ENCODE peak calls at places on chromosome 3, in seven cellular contexts. A, M, Y, P, I, S and E are unnamed samples.

GRCh38 chr3:32733631-32734229 is 48.7 kb downstream of the CNOT10 start:
- DNase-seq in I (peak), A (peak), M (peak), S (no peak), Y (peak), P (no peak), E (peak)

GRCh38 chr3:20043398-20043797 is 3.2 kb downstream of the KAT2B start:
- DNase-seq in Y (no peak), M (no peak), A (no peak), S (peak), I (peak), P (peak), E (no peak)

GRCh38 chr3:77668398-77668797 is 628.5 kb downstream of the ROBO2 start:
- DNase-seq in I (no peak), Y (no peak), A (no peak), P (no peak), S (no peak), M (no peak), E (no peak)

GRCh38 chr3:15108082-15108545 is 9.2 kb upstream of the RBSN start:
- DNase-seq in S (peak), Y (peak), M (peak), P (peak), I (peak), A (peak), E (no peak)

GRCh38 chr3:193732391-193732790 is 139.4 kb downstream of the OPA1 start:
- DNase-seq in M (peak), Y (peak), P (no peak), S (no peak), A (peak), I (peak), E (peak)

GRCh38 chr3:181358555-181358954 is 353.2 kb upstream of the SOX2 start:
- DNase-seq in I (no peak), A (no peak), Y (peak), P (no peak), S (no peak), M (peak), E (no peak)

GRCh38 chr3:107392549-107393165 is 15.4 kb downstream of the CCDC54 start:
- DNase-seq in Y (peak), M (peak), I (peak), P (no peak), S (no peak), A (peak), E (peak)

GRCh38 chr3:82386656-82387055 is 625.2 kb upstream of the GBE1 start:
- DNase-seq in S (no peak), P (no peak), I (no peak), M (no peak), A (no peak), Y (peak), E (no peak)

GRCh38 chr3:193240850-193241706 is at the start of gene PLAAT1:
- DNase-seq in P (peak), A (peak), S (peak), Y (peak), M (peak), I (no peak), E (peak)

GRCh38 chr3:178750639-178751038 is 214.4 kb downstream of the KCNMB2 start:
- DNase-seq in M (no peak), A (no peak), S (no peak), P (no peak), Y (peak), I (no peak), E (no peak)

GRCh38 chr3:36867810-36868209 is 77.0 kb downstream of the TRANK1 start:
- DNase-seq in M (no peak), A (no peak), S (no peak), I (no peak), Y (no peak), P (no peak), E (no peak)

GRCh38 chr3:58568572-58569286 is 8.5 kb downstream of the FAM107A start:
- DNase-seq in A (peak), S (peak), Y (peak), I (peak), P (peak), M (peak), E (no peak)

GRCh38 chr3:168801792-168802191 is 706.1 kb upstream of the GOLIM4 start:
- DNase-seq in I (peak), S (no peak), M (peak), P (no peak), Y (peak), A (peak), E (peak)

GRCh38 chr3:117903226-117903625 is 1131.4 kb downstream of the IGSF11 start:
- DNase-seq in M (peak), S (no peak), Y (no peak), P (no peak), I (peak), A (peak), E (no peak)

GRCh38 chr3:57910988-57911387 is 97.2 kb upstream of the FLNB start:
- DNase-seq in I (peak), A (no peak), M (no peak), Y (peak), S (no peak), P (peak), E (peak)

GRCh38 chr3:184339016-184339415 is 1.6 kb downstream of the FAM131A start:
- DNase-seq in M (no peak), A (no peak), S (no peak), P (no peak), Y (peak), I (no peak), E (no peak)

GRCh38 chr3:72444642-72445223 is 403.5 kb downstream of the SHQ1 start:
- DNase-seq in M (peak), Y (peak), S (no peak), A (no peak), I (no peak), P (no peak), E (no peak)

GRCh38 chr3:72448375-72448823 is 399.8 kb downstream of the SHQ1 start:
- DNase-seq in M (no peak), P (no peak), Y (no peak), I (no peak), S (no peak), A (no peak), E (no peak)

GRCh38 chr3:72447059-72447946 is 400.9 kb downstream of the SHQ1 start:
- DNase-seq in S (peak), P (peak), Y (peak), I (peak), M (peak), A (peak), E (peak)

GRCh38 chr3:72445827-72446405 is 402.3 kb downstream of the SHQ1 start:
- DNase-seq in M (no peak), I (no peak), Y (no peak), P (no peak), S (no peak), A (no peak), E (no peak)

DNA sequence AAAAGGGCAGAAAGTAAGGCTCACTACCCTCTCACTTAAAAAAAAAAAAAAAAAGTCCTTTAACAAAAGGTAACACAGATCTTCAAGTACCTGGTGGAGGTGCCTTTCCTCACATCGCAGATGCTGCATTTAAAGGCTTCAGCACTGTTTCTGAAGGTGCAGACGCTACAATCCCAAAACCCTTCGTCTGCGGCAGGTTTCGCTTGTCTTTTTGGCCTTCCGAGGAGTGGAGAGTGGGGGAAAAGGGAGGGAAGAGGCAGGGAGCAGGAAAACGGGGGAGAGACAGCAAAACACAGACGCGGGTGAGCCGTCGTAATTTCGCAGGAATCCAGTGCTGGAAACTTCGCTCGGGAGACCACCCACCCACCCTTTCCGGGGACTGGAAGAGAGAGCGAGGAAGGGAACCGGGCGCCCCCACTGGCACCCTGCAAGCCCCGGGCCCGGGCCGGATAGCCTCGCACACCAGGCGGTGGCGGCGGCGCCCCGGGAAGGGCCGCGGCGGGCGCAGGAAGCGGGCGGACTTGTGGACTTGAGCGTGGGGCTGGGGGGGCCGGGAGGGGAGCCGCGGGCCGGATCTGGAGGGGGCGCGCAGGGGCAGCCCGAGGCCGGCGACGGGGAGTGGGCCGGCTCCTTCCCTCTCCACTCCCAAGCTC is 401.7 kb downstream of the SHQ1 start:
- DNase-seq in I (no peak), P (no peak), S (no peak), Y (peak), M (peak), A (peak), E (no peak)
- TF ChIP-seq CTCF in I (no peak), P (peak), S (no peak), Y (no peak), M (no peak), A (no peak), E (no peak)

GRCh38 chr3:129796146-129796545 is 97.4 kb downstream of the TMCC1 start:
- DNase-seq in Y (peak), I (no peak), P (no peak), M (no peak), S (no peak), A (no peak), E (no peak)

GRCh38 chr3:129793947-129794318 is 99.6 kb downstream of the TMCC1 start:
- DNase-seq in I (no peak), S (no peak), A (no peak), P (no peak), Y (peak), M (no peak), E (no peak)

GRCh38 chr3:129793356-129793755 is 100.2 kb downstream of the TMCC1 start:
- DNase-seq in Y (peak), S (no peak), A (no peak), I (no peak), P (no peak), M (no peak), E (no peak)

GRCh38 chr3:129794319-129795201 is 99.0 kb downstream of the TMCC1 start:
- DNase-seq in P (peak), I (no peak), Y (peak), M (peak), A (no peak), S (peak), E (peak)
- H3K4me3 ChIP-seq in P (no peak), I (peak), Y (peak), M (peak), A (no peak), S (no peak), E (peak)

GRCh38 chr3:123338021-123338619 is 110.8 kb downstream of the ADCY5 start:
- DNase-seq in A (no peak), S (peak), M (no peak), I (no peak), P (peak), Y (peak), E (no peak)
- TF ChIP-seq CTCF in A (no peak), S (no peak), M (no peak), I (no peak), P (no peak), Y (no peak), E (no peak)

GRCh38 chr3:129795596-129795995 is 97.9 kb downstream of the TMCC1 start:
- DNase-seq in A (no peak), P (no peak), M (peak), S (no peak), I (peak), Y (peak), E (no peak)
- H3K4me3 ChIP-seq in A (no peak), P (no peak), M (no peak), S (no peak), I (no peak), Y (no peak), E (no peak)

GRCh38 chr3:172305552-172305951 is 142.7 kb downstream of the GHSR start:
- DNase-seq in M (peak), S (no peak), I (peak), P (no peak), Y (peak), A (peak), E (no peak)

GRCh38 chr3:172305974-172306373 is 142.3 kb downstream of the GHSR start:
- DNase-seq in P (no peak), I (no peak), Y (no peak), M (no peak), A (no peak), S (no peak), E (no peak)

GRCh38 chr3:172303181-172303580 is 145.1 kb downstream of the GHSR start:
- DNase-seq in S (no peak), Y (no peak), M (no peak), P (no peak), A (no peak), I (no peak), E (no peak)

GRCh38 chr3:172302176-172302575 is 146.1 kb downstream of the GHSR start:
- DNase-seq in M (no peak), I (no peak), P (no peak), S (no peak), Y (no peak), A (no peak), E (no peak)

GRCh38 chr3:172303941-172304558 is 144.2 kb downstream of the GHSR start:
- DNase-seq in S (no peak), M (no peak), P (no peak), I (no peak), Y (no peak), A (no peak), E (no peak)
- TF ChIP-seq CTCF in S (no peak), M (peak), P (no peak), I (peak), Y (peak), A (peak), E (peak)

GRCh38 chr3:127697531-127698240 is 24.9 kb downstream of the ABTB1 start:
- DNase-seq in Y (peak), A (peak), M (peak), P (peak), I (peak), S (peak), E (no peak)
- H3K4me3 ChIP-seq in Y (no peak), A (no peak), M (no peak), P (no peak), I (no peak), S (peak), E (no peak)

DNA sequence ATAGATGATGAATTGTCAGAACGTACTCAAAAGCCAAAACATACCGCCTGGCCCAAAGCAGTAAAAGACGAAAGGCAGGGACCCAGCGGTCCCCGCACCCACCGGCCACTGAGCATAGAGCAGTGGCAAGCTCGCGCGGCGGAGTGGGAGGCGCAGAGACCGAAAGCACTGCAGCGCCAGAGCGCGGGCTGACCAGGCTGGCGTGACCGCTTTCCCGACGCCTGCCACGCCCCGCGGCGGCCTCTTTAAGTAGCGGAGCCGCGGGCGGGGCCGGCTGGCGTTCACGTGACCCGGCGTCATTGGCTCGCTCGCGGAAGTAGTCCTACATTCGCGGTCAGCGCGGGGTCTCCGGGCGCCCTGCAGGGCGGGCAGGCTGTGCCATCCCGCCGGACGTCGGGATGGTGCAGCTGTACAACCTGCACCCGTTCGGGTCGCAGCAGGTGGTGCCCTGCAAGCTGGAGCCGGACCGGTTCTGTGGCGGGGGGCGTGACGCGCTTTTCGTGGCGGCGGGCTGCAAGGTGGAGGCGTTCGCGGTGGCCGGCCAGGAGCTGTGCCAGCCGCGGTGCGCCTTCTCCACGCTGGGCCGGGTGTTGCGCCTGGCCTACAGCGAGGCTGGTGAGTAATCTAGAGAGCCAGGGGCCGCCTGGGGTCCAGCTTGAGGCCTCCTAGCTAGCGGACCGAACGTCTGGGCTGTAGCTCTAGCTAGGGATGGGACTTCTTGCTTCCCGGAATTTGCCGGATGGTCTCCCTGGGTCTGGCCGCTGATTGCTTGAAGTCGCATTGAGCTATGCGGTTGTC is at the start of gene HPS3:
- DNase-seq in Y (peak), M (peak), S (peak), I (peak), A (peak), P (peak), E (peak)
- TF ChIP-seq CTCF in Y (no peak), M (no peak), S (no peak), I (no peak), A (no peak), P (no peak), E (no peak)

GRCh38 chr3:149654188-149654601 is 3.6 kb downstream of the WWTR1 start:
- DNase-seq in M (peak), S (no peak), A (no peak), P (no peak), I (peak), Y (no peak), E (no peak)
- H3K4me3 ChIP-seq in M (peak), S (peak), A (peak), P (no peak), I (peak), Y (no peak), E (peak)

GRCh38 chr3:135238201-135238600 is 443.1 kb downstream of the EPHB1 start:
- DNase-seq in M (no peak), P (no peak), I (no peak), Y (no peak), A (no peak), S (no peak), E (no peak)

GRCh38 chr3:135239485-135239884 is 444.4 kb downstream of the EPHB1 start:
- DNase-seq in I (no peak), P (no peak), S (no peak), A (no peak), M (no peak), Y (no peak), E (no peak)

GRCh38 chr3:135242285-135242684 is 447.2 kb downstream of the EPHB1 start:
- DNase-seq in A (no peak), M (no peak), S (no peak), I (no peak), P (no peak), Y (no peak), E (no peak)

GRCh38 chr3:135238866-135239434 is 443.9 kb downstream of the EPHB1 start:
- DNase-seq in M (no peak), P (no peak), I (no peak), Y (no peak), A (no peak), S (no peak), E (no peak)

GRCh38 chr3:135240426-135240825 is 445.4 kb downstream of the EPHB1 start:
- DNase-seq in Y (no peak), I (no peak), S (no peak), A (no peak), M (no peak), P (no peak), E (no peak)
- TF ChIP-seq CTCF in Y (no peak), I (no peak), S (no peak), A (no peak), M (no peak), P (no peak), E (peak)